ENCODE peak calls at places on chromosomes 3 and 15, in five cellular contexts. E is AG09319; L is psoas muscle; A is GM13977; R is stimulated activated CD8-positive, alpha-beta memory T cell treated with anti-CD3 and anti-CD28 coated beads, Interleukin-7, amount 100 ng/mL, for 1 hour. C is an unnamed sample.

GRCh38 chr3:174675426-174675825 is 183.7 kb upstream of the NAALADL2 start:
- DNase-seq in E (no peak), L (no peak), A (no peak), R (no peak), C (no peak)

GRCh38 chr15:68500363-68501317 is 68.7 kb upstream of the ITGA11 start:
- DNase-seq in E (no peak), L (no peak), A (no peak), R (no peak), C (no peak)

GRCh38 chr15:83571820-83572707 is 81.9 kb upstream of the ADAMTSL3 start:
- DNase-seq in E (peak), L (no peak), A (peak), R (no peak), C (peak)

GRCh38 chr3:111668912-111669488 is 73.9 kb upstream of the ZBED2 start:
- DNase-seq in E (peak), L (no peak), A (peak), R (no peak), C (peak)

GRCh38 chr3:122578110-122578740 is 775 bp downstream of the PARP15 start:
- DNase-seq in E (no peak), L (no peak), A (no peak), R (no peak), C (no peak)

GRCh38 chr3:106343841-106344240 is 475.0 kb upstream of the CBLB start:
- DNase-seq in E (no peak), L (no peak), A (no peak), R (no peak), C (no peak)

GRCh38 chr3:114877378-114878118 is 269.5 kb downstream of the ZBTB20 start:
- DNase-seq in E (no peak), L (no peak), A (no peak), R (no peak), C (peak)

GRCh38 chr3:72768976-72769375 is 79.3 kb downstream of the SHQ1 start:
- DNase-seq in E (no peak), L (no peak), A (no peak), R (no peak), C (no peak)

GRCh38 chr15:98515186-98515585 is 133.2 kb upstream of the IGF1R start:
- DNase-seq in E (no peak), L (no peak), A (no peak), R (no peak), C (no peak)

GRCh38 chr3:60153221-60153999 is 1097.8 kb downstream of the FHIT start:
- DNase-seq in E (no peak), L (no peak), A (no peak), R (no peak), C (no peak)

GRCh38 chr3:197003461-197004385 is 25.9 kb downstream of the MELTF start:
- DNase-seq in E (no peak), L (peak), A (no peak), R (no peak), C (no peak)

GRCh38 chr3:13338231-13338630 is 81.9 kb downstream of the NUP210 start:
- DNase-seq in E (no peak), L (no peak), A (no peak), R (no peak), C (no peak)

GRCh38 chr3:100869787-100870186 is 123.4 kb downstream of the ABI3BP start:
- DNase-seq in E (peak), L (no peak), A (no peak), R (no peak), C (peak)

GRCh38 chr15:40768492-40769309 is 1.1 kb upstream of the C15orf62 start:
- DNase-seq in E (no peak), L (no peak), A (peak), R (no peak), C (no peak)

GRCh38 chr3:138625707-138626365 is 17.3 kb downstream of the FAIM start:
- DNase-seq in E (no peak), L (no peak), A (no peak), R (no peak), C (peak)

GRCh38 chr3:140910860-140911259 is 30.8 kb upstream of the SLC25A36 start:
- DNase-seq in E (no peak), L (no peak), A (no peak), R (no peak), C (peak)

GRCh38 chr3:115616461-115616860 is 6.8 kb upstream of the GAP43 start:
- DNase-seq in E (no peak), L (no peak), A (no peak), R (no peak), C (no peak)

GRCh38 chr15:22224241-22224671 is 143.9 kb downstream of the OR4M2 start:
- DNase-seq in E (no peak), L (peak), A (no peak), R (no peak), C (no peak)

GRCh38 chr3:184645304-184645703 is 66.6 kb downstream of the MAGEF1 start:
- DNase-seq in E (no peak), L (no peak), A (no peak), R (no peak), C (no peak)

GRCh38 chr3:120280026-120280425 is 5.0 kb downstream of the GPR156 start:
- DNase-seq in E (no peak), L (no peak), A (no peak), R (no peak), C (no peak)

GRCh38 chr15:74144153-74144775 is 13.9 kb downstream of the ISLR2 start:
- DNase-seq in E (no peak), L (no peak), A (no peak), R (no peak), C (no peak)

GRCh38 chr3:169494982-169495381 is 168.5 kb downstream of the MECOM start:
- DNase-seq in E (no peak), L (no peak), A (no peak), R (no peak), C (no peak)

GRCh38 chr3:98199020-98199419 is 32.5 kb downstream of the OR5H15 start:
- DNase-seq in E (no peak), L (no peak), A (no peak), R (no peak), C (no peak)

GRCh38 chr3:19947549-19948071 is 713 bp downstream of the RAB5A start:
- DNase-seq in E (no peak), L (peak), A (peak), R (no peak), C (peak)

GRCh38 chr3:138898301-138898700 is 48.6 kb downstream of the FOXL2 start:
- DNase-seq in E (peak), L (no peak), A (no peak), R (no peak), C (peak)

GRCh38 chr3:183653209-183654064 is 18.0 kb downstream of the KLHL24 start:
- DNase-seq in E (no peak), L (no peak), A (no peak), R (no peak), C (peak)

GRCh38 chr15:68994149-68994548 is 20.3 kb upstream of the NOX5 start:
- DNase-seq in E (no peak), L (no peak), A (no peak), R (no peak), C (peak)

GRCh38 chr3:150798122-150798618 is 35.2 kb upstream of the SIAH2 start:
- DNase-seq in E (no peak), L (no peak), A (no peak), R (no peak), C (peak)

GRCh38 chr3:167209011-167209410 is 171.1 kb downstream of the ZBBX start:
- DNase-seq in E (no peak), L (no peak), A (no peak), R (no peak), C (no peak)

GRCh38 chr3:129233538-129233937 is 15.9 kb upstream of the COPG1 start:
- DNase-seq in E (no peak), L (no peak), A (peak), R (no peak), C (no peak)

C was measured in astrocyte of the spinal cord.